ENCODE peak calls at places on chromosomes 12 and 14, in five cellular contexts. One of them, this sample, is unnamed. For H3K4me1 and H3K9me3, the result is how much of the 10 kb centered on the place peaks cover.

GRCh38 chr14:63752449-63753169 is 24.7 kb upstream of the SGPP1 start:
- DNase-seq in tibial artery: no peak
- DNase-seq in psoas muscle: no peak
- DNase-seq in cardiac muscle cell: no peak
- DNase-seq in A549: no peak
- DNase-seq in this sample: no peak

GRCh38 chr12:21906919-21907642 is 34.1 kb downstream of the ABCC9 start:
- DNase-seq in cardiac muscle cell: no peak
- DNase-seq in tibial artery: no peak
- DNase-seq in psoas muscle: no peak
- DNase-seq in A549: no peak
- DNase-seq in this sample: no peak

GRCh38 chr14:50901361-50901760 is 29.5 kb downstream of the ABHD12B start:
- DNase-seq in psoas muscle: no peak
- DNase-seq in tibial artery: no peak
- DNase-seq in cardiac muscle cell: no peak
- DNase-seq in A549: no peak
- DNase-seq in this sample: no peak

GRCh38 chr12:50055831-50056628 is 1.4 kb upstream of the ASIC1 start:
- DNase-seq in psoas muscle: no peak
- DNase-seq in tibial artery: no peak
- DNase-seq in A549: peak
- DNase-seq in cardiac muscle cell: peak
- DNase-seq in this sample: peak

GRCh38 chr12:46433829-46434228 is 61.3 kb upstream of the SLC38A2 start:
- DNase-seq in psoas muscle: no peak
- DNase-seq in tibial artery: no peak
- DNase-seq in A549: no peak
- DNase-seq in cardiac muscle cell: no peak
- DNase-seq in this sample: no peak

GRCh38 chr14:95948608-95949007 is 72.0 kb downstream of the TUNAR start:
- DNase-seq in A549: no peak
- DNase-seq in tibial artery: no peak
- DNase-seq in cardiac muscle cell: no peak
- DNase-seq in psoas muscle: no peak
- DNase-seq in this sample: no peak

GRCh38 chr14:53381879-53382278 is 228.8 kb upstream of the DDHD1 start:
- DNase-seq in A549: no peak
- DNase-seq in tibial artery: no peak
- DNase-seq in psoas muscle: no peak
- DNase-seq in cardiac muscle cell: no peak
- DNase-seq in this sample: no peak

GRCh38 chr14:65257405-65257804 is 155.1 kb upstream of the MAX start:
- DNase-seq in psoas muscle: no peak
- DNase-seq in A549: no peak
- DNase-seq in cardiac muscle cell: no peak
- DNase-seq in tibial artery: no peak
- DNase-seq in this sample: no peak

GRCh38 chr12:19338405-19338804 is 100.9 kb upstream of the AEBP2 start:
- DNase-seq in psoas muscle: no peak
- DNase-seq in A549: no peak
- DNase-seq in tibial artery: no peak
- DNase-seq in cardiac muscle cell: no peak
- DNase-seq in this sample: no peak

GRCh38 chr14:22517117-22517720 is 71.8 kb downstream of the DAD1 start:
- DNase-seq in A549: no peak
- DNase-seq in psoas muscle: no peak
- DNase-seq in cardiac muscle cell: no peak
- DNase-seq in tibial artery: no peak
- DNase-seq in this sample: no peak

GRCh38 chr14:24986206-24986893 is 63.6 kb downstream of the STXBP6 start:
- DNase-seq in psoas muscle: peak
- DNase-seq in cardiac muscle cell: no peak
- DNase-seq in A549: no peak
- DNase-seq in tibial artery: no peak
- DNase-seq in this sample: no peak

GRCh38 chr12:40054554-40055226 is 51.2 kb downstream of the SLC2A13 start:
- DNase-seq in A549: peak
- DNase-seq in tibial artery: peak
- DNase-seq in cardiac muscle cell: no peak
- DNase-seq in psoas muscle: no peak
- DNase-seq in this sample: no peak

GRCh38 chr12:34595749-34596733 is 573.7 kb downstream of the ALG10 start:
- DNase-seq in psoas muscle: peak
- DNase-seq in A549: no peak
- DNase-seq in tibial artery: peak
- DNase-seq in cardiac muscle cell: no peak
- DNase-seq in this sample: no peak

GRCh38 chr12:14395059-14395778 is 29.7 kb downstream of the ATF7IP start:
- DNase-seq in psoas muscle: no peak
- DNase-seq in A549: no peak
- DNase-seq in cardiac muscle cell: no peak
- DNase-seq in tibial artery: no peak
- DNase-seq in this sample: no peak

GRCh38 chr12:50174971-50175715 is 8.0 kb upstream of the CERS5 start:
- DNase-seq in A549: peak
- DNase-seq in cardiac muscle cell: peak
- DNase-seq in psoas muscle: no peak
- DNase-seq in tibial artery: no peak
- DNase-seq in this sample: peak

GRCh38 chr14:20630340-20631022 is 11.0 kb downstream of the OR6S1 start:
- DNase-seq in psoas muscle: no peak
- DNase-seq in A549: peak
- DNase-seq in tibial artery: no peak
- DNase-seq in cardiac muscle cell: peak
- DNase-seq in this sample: peak

GRCh38 chr12:57579011-57579410 is 12.0 kb upstream of the PIP4K2C start:
- DNase-seq in cardiac muscle cell: no peak
- DNase-seq in psoas muscle: no peak
- DNase-seq in A549: no peak
- DNase-seq in tibial artery: no peak
- DNase-seq in this sample: no peak

GRCh38 chr12:73902270-73902669 is 635.4 kb upstream of the ATXN7L3B start:
- DNase-seq in psoas muscle: no peak
- DNase-seq in cardiac muscle cell: no peak
- DNase-seq in tibial artery: no peak
- DNase-seq in A549: no peak
- DNase-seq in this sample: no peak

GRCh38 chr14:45194964-45195363 is 58.0 kb downstream of the MIS18BP1 start:
- DNase-seq in A549: no peak
- DNase-seq in tibial artery: no peak
- DNase-seq in cardiac muscle cell: no peak
- DNase-seq in psoas muscle: no peak
- DNase-seq in this sample: no peak

GRCh38 chr14:74655597-74656389 is 43.8 kb upstream of the LTBP2 start:
- DNase-seq in cardiac muscle cell: no peak
- DNase-seq in A549: no peak
- DNase-seq in tibial artery: no peak
- DNase-seq in psoas muscle: no peak
- DNase-seq in this sample: no peak
- H3K4me1 ChIP-seq in cardiac muscle cell: under half
- H3K4me1 ChIP-seq in A549: half or more
- H3K4me1 ChIP-seq in tibial artery: half or more
- H3K4me1 ChIP-seq in psoas muscle: under half
- H3K4me1 ChIP-seq in this sample: under half

GRCh38 chr12:132282950-132283771 is 46.2 kb downstream of the GALNT9 start:
- DNase-seq in A549: no peak
- DNase-seq in cardiac muscle cell: no peak
- DNase-seq in tibial artery: no peak
- DNase-seq in psoas muscle: peak
- DNase-seq in this sample: peak
- H3K9me3 ChIP-seq in A549: under half
- H3K9me3 ChIP-seq in cardiac muscle cell: under half
- H3K9me3 ChIP-seq in tibial artery: under half
- H3K9me3 ChIP-seq in psoas muscle: under half
- H3K9me3 ChIP-seq in this sample: under half

GRCh38 chr12:6463858-6464257 is 6.6 kb downstream of the VAMP1 start:
- DNase-seq in tibial artery: no peak
- DNase-seq in psoas muscle: no peak
- DNase-seq in A549: no peak
- DNase-seq in cardiac muscle cell: no peak
- DNase-seq in this sample: no peak
- H3K4me1 ChIP-seq in tibial artery: under half
- H3K4me1 ChIP-seq in psoas muscle: under half
- H3K4me1 ChIP-seq in A549: under half
- H3K4me1 ChIP-seq in cardiac muscle cell: under half
- H3K4me1 ChIP-seq in this sample: half or more

DNA sequence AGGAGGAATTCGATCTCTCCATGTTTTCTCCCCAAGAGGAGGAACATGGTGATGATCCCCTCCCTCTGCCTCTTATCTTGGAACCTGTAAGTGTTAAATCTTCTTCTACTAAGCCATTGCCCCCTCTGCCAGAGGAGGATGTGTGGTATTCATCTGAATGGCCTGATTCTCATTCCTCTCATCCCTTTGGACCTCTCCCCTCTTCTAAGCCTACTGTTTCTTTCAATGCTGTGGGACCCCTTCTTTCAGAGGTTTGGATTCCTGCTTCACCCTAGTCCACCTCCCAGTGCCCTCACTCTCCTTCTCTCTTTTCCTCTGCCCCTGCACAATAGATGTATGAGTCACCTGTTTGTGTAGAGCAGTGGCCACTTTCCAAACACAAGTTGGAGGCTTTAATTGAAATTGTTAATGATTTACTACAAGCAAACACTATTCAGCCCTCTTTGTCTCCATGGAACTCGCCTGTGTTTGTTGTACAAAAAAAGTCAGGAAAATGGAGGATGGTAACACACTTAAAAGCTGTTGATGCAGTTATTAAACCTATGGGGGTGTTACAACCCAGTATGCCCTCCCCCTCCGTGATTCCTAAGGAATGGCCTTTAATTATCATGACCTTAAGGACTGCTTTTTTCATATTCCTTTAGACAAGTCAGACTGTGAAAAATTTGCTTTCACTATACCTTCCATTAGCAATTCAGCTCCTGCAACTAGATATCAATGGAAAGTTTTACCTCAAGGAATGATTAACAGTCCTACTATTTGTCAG is 192.1 kb upstream of the ALG10B start:
- DNase-seq in A549: peak
- DNase-seq in cardiac muscle cell: no peak
- DNase-seq in psoas muscle: no peak
- DNase-seq in tibial artery: no peak
- DNase-seq in this sample: no peak
- H3K9me3 ChIP-seq in A549: under half
- H3K9me3 ChIP-seq in cardiac muscle cell: under half
- H3K9me3 ChIP-seq in psoas muscle: under half
- H3K9me3 ChIP-seq in tibial artery: under half
- H3K9me3 ChIP-seq in this sample: under half

GRCh38 chr14:90839024-90839888 is 23.0 kb upstream of the TTC7B start:
- DNase-seq in psoas muscle: peak
- DNase-seq in tibial artery: peak
- DNase-seq in A549: no peak
- DNase-seq in cardiac muscle cell: no peak
- DNase-seq in this sample: no peak
- H3K4me1 ChIP-seq in psoas muscle: under half
- H3K4me1 ChIP-seq in tibial artery: under half
- H3K4me1 ChIP-seq in A549: under half
- H3K4me1 ChIP-seq in cardiac muscle cell: under half
- H3K4me1 ChIP-seq in this sample: under half

GRCh38 chr14:102180248-102180998 is 40.7 kb downstream of the WDR20 start:
- DNase-seq in psoas muscle: no peak
- DNase-seq in tibial artery: no peak
- DNase-seq in cardiac muscle cell: no peak
- DNase-seq in A549: no peak
- DNase-seq in this sample: no peak
- H3K9me3 ChIP-seq in psoas muscle: under half
- H3K9me3 ChIP-seq in tibial artery: under half
- H3K9me3 ChIP-seq in cardiac muscle cell: under half
- H3K9me3 ChIP-seq in A549: under half
- H3K9me3 ChIP-seq in this sample: under half

DNA sequence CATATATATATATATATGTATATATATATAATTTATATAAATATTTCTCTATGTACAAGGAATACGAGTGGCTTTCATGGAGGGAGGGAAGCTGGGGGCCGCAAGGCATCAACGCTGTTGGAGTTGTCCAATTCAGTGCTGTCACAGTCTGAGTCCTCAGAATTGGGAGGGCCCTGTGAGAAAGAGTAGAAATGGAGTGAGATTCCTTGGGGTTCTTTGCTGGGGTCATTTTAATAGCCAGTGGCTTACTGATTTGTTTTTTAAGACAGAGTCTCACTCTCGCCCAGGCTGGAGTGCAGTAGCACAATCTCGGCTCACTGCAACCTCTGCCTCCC is 18.2 kb downstream of the MAP3K12 start:
- DNase-seq in psoas muscle: no peak
- DNase-seq in cardiac muscle cell: no peak
- DNase-seq in tibial artery: no peak
- DNase-seq in A549: no peak
- DNase-seq in this sample: no peak
- H3K4me1 ChIP-seq in psoas muscle: under half
- H3K4me1 ChIP-seq in cardiac muscle cell: under half
- H3K4me1 ChIP-seq in tibial artery: under half
- H3K4me1 ChIP-seq in A549: under half
- H3K4me1 ChIP-seq in this sample: under half

This sample was measured in naive thymus-derived CD4-positive, alpha-beta T cell.